ENCODE peak calls at places on chromosomes 11 and 22, in four cellular contexts. N, S, A and F are unnamed samples.

GRCh38 chr11:44943696-44944095 is 7.0 kb downstream of the TP53I11 start:
- DNase-seq in N (no peak), S (no peak), A (no peak), F (no peak)

GRCh38 chr22:36347094-36347493 is 40.7 kb downstream of the MYH9 start:
- DNase-seq in N (no peak), S (no peak), A (no peak), F (no peak)

GRCh38 chr11:76626921-76627391 is 43.6 kb downstream of the LRRC32 start:
- DNase-seq in N (no peak), S (no peak), A (no peak), F (no peak)

GRCh38 chr22:44590291-44590690 is 92.3 kb upstream of the RTL6 start:
- DNase-seq in N (no peak), S (no peak), A (no peak), F (no peak)

GRCh38 chr22:50148991-50149721 is 21.4 kb upstream of the PANX2 start:
- DNase-seq in N (peak; percentile 89), S (peak; percentile 67), A (peak; percentile 30), F (no peak)

GRCh38 chr22:27512283-27512761 is 289.2 kb downstream of the MN1 start:
- DNase-seq in N (no peak), S (peak; percentile 16), A (no peak), F (no peak)

GRCh38 chr11:78158987-78159662 is 19.7 kb upstream of the ALG8 start:
- DNase-seq in N (no peak), S (no peak), A (no peak), F (no peak)

GRCh38 chr11:8330416-8330815 is 66.7 kb upstream of the LMO1 start:
- DNase-seq in N (no peak), S (no peak), A (no peak), F (no peak)

GRCh38 chr11:41010361-41011050 is 448.9 kb downstream of the LRRC4C start:
- DNase-seq in N (no peak), S (no peak), A (no peak), F (no peak)

GRCh38 chr11:27216268-27217149 is 146.5 kb downstream of the CCDC34 start:
- DNase-seq in N (no peak), S (no peak), A (peak; percentile 12), F (no peak)

GRCh38 chr11:130897262-130898182 is 18.8 kb downstream of the SNX19 start:
- DNase-seq in N (no peak), S (peak; percentile 81), A (no peak), F (no peak)

GRCh38 chr11:13110929-13111812 is 102.1 kb downstream of the RASSF10 start:
- DNase-seq in N (peak; percentile 76), S (peak; percentile 64), A (peak; percentile 6), F (no peak)

GRCh38 chr11:65790902-65791650 is 4.2 kb downstream of the OVOL1 start:
- DNase-seq in N (no peak), S (no peak), A (no peak), F (no peak)

GRCh38 chr22:45604239-45604711 is 67.4 kb upstream of the ATXN10 start:
- DNase-seq in N (peak; percentile 53), S (peak; percentile 94), A (no peak), F (no peak)

GRCh38 chr22:44915441-44915840 is 94.4 kb downstream of the PHF21B start:
- DNase-seq in N (no peak), S (no peak), A (no peak), F (no peak)

GRCh38 chr22:24331468-24332440 is 61.1 kb downstream of the SPECC1L start:
- DNase-seq in N (no peak), S (no peak), A (no peak), F (no peak)

GRCh38 chr11:73326929-73327811 is 19.1 kb downstream of the ARHGEF17 start:
- DNase-seq in N (peak; percentile 60), S (no peak), A (no peak), F (no peak)

GRCh38 chr11:130830563-130830950 is 85.7 kb downstream of the SNX19 start:
- DNase-seq in N (no peak), S (no peak), A (no peak), F (no peak)

GRCh38 chr11:66279092-66279797 is 1.3 kb downstream of the CNIH2 start:
- DNase-seq in N (no peak), S (no peak), A (no peak), F (no peak)

GRCh38 chr11:92152245-92152644 is 72.4 kb upstream of the FAT3 start:
- DNase-seq in N (no peak), S (peak; percentile 28), A (no peak), F (no peak)

GRCh38 chr11:17720796-17721171 is 1.4 kb downstream of the MYOD1 start:
- DNase-seq in N (no peak), S (no peak), A (no peak), F (no peak)

GRCh38 chr11:34648036-34648435 is 27.1 kb downstream of the EHF start:
- DNase-seq in N (no peak), S (no peak), A (no peak), F (no peak)

GRCh38 chr11:67301951-67302516 is 1.3 kb upstream of the SSH3 start:
- DNase-seq in N (peak; percentile 81), S (peak; percentile 59), A (no peak), F (no peak)

GRCh38 chr11:72577271-72577681 is 96.9 kb downstream of the PDE2A start:
- DNase-seq in N (no peak), S (no peak), A (no peak), F (no peak)

GRCh38 chr11:37115963-37116362 is 517.9 kb upstream of the RAG2 start:
- DNase-seq in N (no peak), S (no peak), A (no peak), F (no peak)

GRCh38 chr11:69002101-69002742 is 10.8 kb downstream of the MRGPRF start:
- DNase-seq in N (no peak), S (no peak), A (no peak), F (no peak)

GRCh38 chr11:70530629-70531185 is 132.4 kb downstream of the CTTN start:
- DNase-seq in N (no peak), S (no peak), A (no peak), F (no peak)

GRCh38 chr11:9821008-9821752 is 157.3 kb downstream of the SWAP70 start:
- DNase-seq in N (no peak), S (no peak), A (no peak), F (no peak)

GRCh38 chr22:19244600-19245352 is 46.7 kb downstream of the CLTCL1 start:
- DNase-seq in N (no peak), S (no peak), A (no peak), F (no peak)

GRCh38 chr22:46054091-46054877 is 77.3 kb upstream of the WNT7B start:
- DNase-seq in N (no peak), S (no peak), A (no peak), F (peak; percentile 87)

GRCh38 chr11:65445101-65445603 is 22.6 kb downstream of the NEAT1 start:
- DNase-seq in N (no peak), S (no peak), A (no peak), F (no peak)

GRCh38 chr22:36546092-36546804 is 17.3 kb upstream of the EIF3D start:
- DNase-seq in N (peak; percentile 58), S (peak; percentile 78), A (no peak), F (no peak)

GRCh38 chr22:33861216-33861875 is 58.9 kb downstream of the LARGE1 start:
- DNase-seq in N (no peak), S (no peak), A (no peak), F (no peak)

GRCh38 chr22:40679249-40679963 is at the start of gene MCHR1:
- DNase-seq in N (no peak), S (no peak), A (peak; percentile 50), F (no peak)
- H3K27ac ChIP-seq in N (no peak within 1 kb of the TSS), S (no peak within 1 kb of the TSS), A (peak within 1 kb of the TSS; percentile 38), F (no peak within 1 kb of the TSS)

GRCh38 chr11:126408496-126408895 is 53.0 kb downstream of the ST3GAL4 start:
- DNase-seq in N (no peak), S (no peak), A (no peak), F (no peak)
- H3K27ac ChIP-seq in N (no peak overlapping the region), S (no peak overlapping the region), A (peak overlapping the region; percentile 34), F (peak overlapping the region; percentile 79)

GRCh38 chr11:114193730-114194674 is 102.2 kb upstream of the NNMT start:
- DNase-seq in N (no peak), S (no peak), A (no peak), F (no peak)
- H3K27ac ChIP-seq in N (no peak overlapping the region), S (no peak overlapping the region), A (peak overlapping the region; percentile 71), F (no peak overlapping the region)

GRCh38 chr22:42383287-42383686 is 48.9 kb downstream of the NFAM1 start:
- DNase-seq in N (no peak), S (no peak), A (no peak), F (no peak)
- H3K27ac ChIP-seq in N (no peak overlapping the region), S (no peak overlapping the region), A (no peak overlapping the region), F (no peak overlapping the region)

DNA sequence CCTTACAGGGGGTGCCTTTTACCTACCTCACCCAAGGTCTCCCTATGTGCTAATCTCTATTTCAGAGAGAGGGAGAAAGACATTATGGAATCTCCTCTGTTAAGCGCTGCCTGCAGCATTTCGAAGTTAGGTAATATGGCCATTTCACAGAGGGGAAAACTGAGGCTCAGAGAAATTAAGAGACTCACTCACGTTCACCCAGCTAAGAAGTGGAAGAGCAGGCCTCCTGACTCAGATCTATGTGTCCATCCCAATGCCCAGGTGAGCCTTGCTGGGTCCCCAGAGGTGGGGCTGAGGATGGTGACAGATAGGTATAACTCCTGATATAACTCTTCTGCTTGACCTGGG is 147.0 kb downstream of the FBXO7 start:
- DNase-seq in N (no peak), S (no peak), A (no peak), F (no peak)
- H3K27ac ChIP-seq in N (no peak overlapping the region), S (no peak overlapping the region), A (no peak overlapping the region), F (no peak overlapping the region)

DNA sequence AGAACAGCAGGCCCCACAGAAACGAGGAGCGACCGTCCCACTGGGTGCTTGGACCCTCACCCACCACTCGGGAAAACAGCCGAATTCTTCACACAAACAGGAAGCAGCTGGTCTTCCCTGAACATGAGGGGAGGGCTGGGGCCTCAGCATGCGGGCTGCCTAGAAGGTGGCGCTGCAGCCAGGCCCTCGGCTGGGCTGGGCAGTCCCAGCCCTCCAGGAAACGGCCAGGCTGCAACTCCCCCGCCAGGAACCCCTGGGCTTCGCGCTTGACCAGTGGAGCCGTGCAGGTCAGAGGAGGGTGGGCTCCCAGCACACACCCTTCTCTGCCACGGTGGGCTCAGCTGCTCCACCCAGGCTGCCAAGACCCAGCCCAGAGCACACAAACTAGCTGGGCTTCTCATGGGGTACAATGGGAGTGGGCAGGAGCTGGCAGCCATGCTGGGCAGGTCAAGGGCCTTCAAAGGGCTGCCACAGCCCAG is 29.6 kb downstream of the IGF2 start:
- DNase-seq in N (no peak), S (no peak), A (no peak), F (no peak)
- H3K27ac ChIP-seq in N (no peak overlapping the region), S (no peak overlapping the region), A (no peak overlapping the region), F (no peak overlapping the region)

GRCh38 chr11:116814502-116814901 is 8.6 kb downstream of the APOA4 start:
- DNase-seq in N (no peak), S (no peak), A (no peak), F (no peak)
- H3K27ac ChIP-seq in N (no peak overlapping the region), S (no peak overlapping the region), A (no peak overlapping the region), F (no peak overlapping the region)